ENCODE peak calls at places on chromosomes 12 and 14, in ten cellular contexts. D is HFFc6; H is T-helper 1 cell; I is lower lobe of right lung; L is fibroblast of pulmonary artery; T is A549; O is activated naive CD8-positive, alpha-beta T cell treated with anti-CD3 and anti-CD28 coated beads, Interleukin-2, amount 50 U/mL, for 24 hours; M is NCI-H1417; F is stimulated activated CD8-positive, alpha-beta memory T cell treated with anti-CD3 and anti-CD28 coated beads, Interleukin-15, amount 100 ng/mL, for 24 hours; R is thyroid gland. E is an unnamed sample.

GRCh38 chr14:49220492-49220891 is 365.7 kb downstream of the RPS29 start:
- DNase-seq in H (no peak), R (peak), T (no peak), O (no peak), M (no peak), L (no peak), F (no peak), I (no peak), D (no peak), E (no peak)

GRCh38 chr14:39492267-39492666 is 60.0 kb upstream of the FBXO33 start:
- DNase-seq in O (no peak), T (peak), D (peak), L (peak), M (no peak), F (no peak), I (no peak), R (no peak), H (no peak), E (no peak)

GRCh38 chr12:118330421-118331018 is 42.2 kb downstream of the TAOK3 start:
- DNase-seq in L (peak), F (no peak), O (no peak), R (no peak), H (no peak), M (no peak), D (peak), I (no peak), T (no peak), E (no peak)

GRCh38 chr14:55356913-55357312 is 54.7 kb downstream of the ATG14 start:
- DNase-seq in L (no peak), H (no peak), T (no peak), O (no peak), I (no peak), R (no peak), M (peak), D (no peak), F (no peak), E (no peak)

GRCh38 chr12:64757778-64758177 is 1.4 kb downstream of the GNS start:
- DNase-seq in D (no peak), M (no peak), F (no peak), L (no peak), R (no peak), I (no peak), T (no peak), H (no peak), O (no peak), E (no peak)

GRCh38 chr12:17982556-17982955 is 107.4 kb downstream of the RERGL start:
- DNase-seq in M (no peak), I (no peak), T (no peak), F (no peak), H (no peak), L (no peak), R (no peak), D (no peak), O (no peak), E (no peak)

GRCh38 chr12:11981174-11981733 is 89.5 kb upstream of the BCL2L14 start:
- DNase-seq in H (peak), O (peak), T (no peak), M (no peak), F (peak), L (peak), R (no peak), I (no peak), D (no peak), E (no peak)

GRCh38 chr12:11724888-11725310 is 75.4 kb downstream of the ETV6 start:
- DNase-seq in L (peak), T (no peak), R (peak), I (no peak), F (no peak), M (no peak), H (no peak), D (no peak), O (no peak), E (no peak)

GRCh38 chr12:58420496-58420895 is 479.1 kb downstream of the ATP23 start:
- DNase-seq in R (no peak), T (no peak), M (no peak), I (no peak), F (no peak), L (no peak), H (no peak), O (no peak), D (peak), E (no peak)

GRCh38 chr14:85701763-85702162 is 171.8 kb downstream of the FLRT2 start:
- DNase-seq in O (no peak), M (no peak), I (no peak), D (no peak), L (no peak), R (no peak), H (no peak), T (no peak), F (no peak), E (no peak)

GRCh38 chr12:124592481-124593160 is 25.2 kb upstream of the NCOR2 start:
- DNase-seq in D (no peak), H (no peak), L (no peak), O (no peak), M (no peak), I (no peak), R (no peak), F (no peak), T (no peak), E (peak)